ENCODE peak calls at places on chromosomes 1 and 21, in nine cellular contexts. A, K, E, N, V, H, Q, G and S are unnamed samples.

GRCh38 chr21:26546698-26547097 is 26.4 kb downstream of the CYYR1 start:
- DNase-seq in E (no peak), Q (no peak), A (no peak), G (peak), H (no peak), V (no peak), N (no peak), K (no peak), S (no peak)

GRCh38 chr21:45336535-45336810 is 48.8 kb upstream of the POFUT2 start:
- DNase-seq in G (no peak), K (no peak), E (no peak), N (no peak), A (no peak), H (no peak), V (no peak), Q (no peak), S (no peak)

GRCh38 chr1:89286549-89287181 is 14.0 kb upstream of the GBP5 start:
- DNase-seq in N (no peak), K (no peak), V (no peak), H (no peak), Q (no peak), E (peak), A (no peak), G (no peak), S (no peak)

GRCh38 chr1:98921817-98922216 is 82.8 kb downstream of the PLPPR5 start:
- DNase-seq in E (no peak), H (no peak), G (no peak), V (no peak), Q (no peak), N (no peak), A (no peak), K (no peak), S (no peak)

GRCh38 chr1:33374336-33375105 is 53.6 kb upstream of the A3GALT2 start:
- DNase-seq in E (no peak), V (no peak), K (no peak), G (no peak), Q (no peak), N (no peak), H (no peak), A (no peak), S (no peak)

GRCh38 chr1:209095627-209096595 is 487.6 kb upstream of the CAMK1G start:
- DNase-seq in V (no peak), E (no peak), Q (no peak), G (no peak), N (peak), A (no peak), K (no peak), H (no peak), S (no peak)

GRCh38 chr1:25806418-25806817 is 6.4 kb downstream of the SELENON start:
- DNase-seq in V (no peak), G (no peak), E (no peak), H (no peak), Q (no peak), K (no peak), N (no peak), A (peak), S (no peak)

GRCh38 chr1:211577826-211578639 is 928 bp downstream of the SLC30A1 start:
- DNase-seq in K (peak), N (peak), G (peak), H (peak), E (peak), Q (no peak), A (no peak), V (peak), S (peak)

GRCh38 chr1:161954050-161954449 is 69.6 kb downstream of the OLFML2B start:
- DNase-seq in V (no peak), N (no peak), Q (no peak), K (no peak), E (no peak), G (no peak), H (no peak), A (no peak), S (no peak)

GRCh38 chr1:203271018-203271743 is 34.1 kb upstream of the BTG2 start:
- DNase-seq in V (peak), E (peak), H (peak), Q (no peak), G (no peak), A (no peak), N (peak), K (peak), S (peak)

GRCh38 chr21:35751171-35751570 is 309.2 kb downstream of the SETD4 start:
- DNase-seq in G (no peak), Q (no peak), E (no peak), K (no peak), N (no peak), H (no peak), V (no peak), A (no peak), S (no peak)

GRCh38 chr1:66175581-66175980 is 358.4 kb upstream of the SGIP1 start:
- DNase-seq in V (no peak), N (no peak), Q (no peak), G (no peak), K (no peak), E (no peak), A (no peak), H (no peak), S (no peak)

GRCh38 chr1:223860051-223860559 is 14.4 kb upstream of the TP53BP2 start:
- DNase-seq in V (no peak), N (no peak), G (no peak), Q (no peak), H (no peak), A (no peak), E (no peak), K (no peak), S (no peak)

GRCh38 chr1:193479187-193479586 is 292.8 kb upstream of the B3GALT2 start:
- DNase-seq in N (no peak), E (no peak), Q (peak), V (peak), G (no peak), H (peak), A (no peak), K (peak), S (peak)

GRCh38 chr1:162062542-162063015 is 6.9 kb upstream of the NOS1AP start:
- DNase-seq in A (no peak), Q (no peak), V (no peak), G (no peak), K (no peak), N (peak), E (no peak), H (no peak), S (no peak)